ENCODE peak calls at places on chromosome 18, in eight cellular contexts. N is lung, R is bronchial epithelial cell, W is fibroblast of lung, B is spleen, O is fibroblast of mammary gland, A is psoas muscle, Z is AG04449. G is an unnamed sample.

GRCh38 chr18:67845035-67845434 is 328.5 kb upstream of the DSEL start:
- DNase-seq in Z (no peak), R (peak), N (no peak), B (no peak), A (no peak), O (peak), W (peak), G (no peak)

GRCh38 chr18:58953627-58954026 is 89.0 kb downstream of the ZNF532 start:
- DNase-seq in R (no peak), O (no peak), Z (no peak), W (no peak), B (no peak), N (no peak), A (no peak), G (peak)

GRCh38 chr18:46536215-46536874 is 120.7 kb downstream of the LOXHD1 start:
- DNase-seq in O (peak), W (no peak), B (no peak), N (no peak), R (peak), A (no peak), Z (no peak), G (no peak)

GRCh38 chr18:11729556-11729955 is 40.5 kb downstream of the GNAL start:
- DNase-seq in O (no peak), Z (no peak), B (no peak), W (no peak), A (no peak), R (no peak), N (no peak), G (no peak)

GRCh38 chr18:49839012-49839411 is 25.7 kb upstream of the ACAA2 start:
- DNase-seq in N (no peak), O (peak), A (no peak), Z (no peak), R (peak), W (no peak), B (no peak), G (no peak)

GRCh38 chr18:71374294-71374693 is 1085.4 kb downstream of the SOCS6 start:
- DNase-seq in W (no peak), N (no peak), Z (no peak), B (no peak), A (no peak), O (no peak), R (no peak), G (no peak)

GRCh38 chr18:30106356-30106755 is 936.2 kb downstream of the DSC3 start:
- DNase-seq in N (no peak), Z (no peak), A (no peak), O (no peak), W (no peak), R (peak), B (no peak), G (no peak)

GRCh38 chr18:23238152-23238531 is 102.9 kb downstream of the CABLES1 start:
- DNase-seq in R (peak), W (peak), B (no peak), A (no peak), O (peak), N (peak), Z (no peak), G (no peak)

GRCh38 chr18:76721207-76721996 is 101.0 kb upstream of the ZNF236 start:
- DNase-seq in B (no peak), R (no peak), A (no peak), Z (no peak), O (no peak), W (no peak), N (no peak), G (no peak)

GRCh38 chr18:31610841-31611240 is 19.2 kb downstream of the TTR start:
- DNase-seq in W (no peak), O (peak), A (no peak), B (no peak), Z (no peak), N (no peak), R (peak), G (peak)

GRCh38 chr18:29154758-29155725 is 978.1 kb upstream of the CDH2 start:
- DNase-seq in B (no peak), O (peak), Z (peak), N (no peak), R (peak), W (peak), A (no peak), G (no peak)

GRCh38 chr18:3447035-3447894 is 2.7 kb upstream of the TGIF1 start:
- DNase-seq in O (peak), B (peak), A (peak), W (peak), N (no peak), R (peak), Z (no peak), G (peak)

GRCh38 chr18:5518899-5519371 is 24.9 kb downstream of the EPB41L3 start:
- DNase-seq in W (peak), N (no peak), O (peak), B (no peak), A (no peak), R (no peak), Z (no peak), G (no peak)

GRCh38 chr18:42706618-42707017 is 408.9 kb downstream of the RIT2 start:
- DNase-seq in R (peak), Z (no peak), B (peak), A (no peak), W (no peak), N (no peak), O (no peak), G (peak)

GRCh38 chr18:74869904-74870863 is 272.5 kb downstream of the ZNF407 start:
- DNase-seq in Z (no peak), N (no peak), O (no peak), A (no peak), B (no peak), W (no peak), R (peak), G (no peak)

DNA sequence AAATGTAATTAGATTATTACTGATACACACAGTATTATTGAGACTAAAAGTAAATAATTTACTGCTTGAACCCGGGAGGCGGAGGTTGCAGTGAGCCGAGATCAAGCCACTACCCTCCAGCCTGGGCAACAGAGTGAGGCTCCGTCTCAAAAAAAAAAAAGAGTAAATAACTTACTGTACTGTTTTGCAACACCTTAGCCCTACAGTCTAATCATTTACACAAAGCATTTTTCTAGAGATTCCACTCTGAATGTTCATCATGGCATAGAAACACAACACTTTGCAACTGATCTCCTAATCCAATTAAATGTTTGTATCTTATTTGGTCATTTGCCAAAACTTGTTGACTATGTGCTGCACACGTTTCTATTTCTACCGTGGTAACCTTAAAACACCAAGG is 23.4 kb upstream of the RMP24 start:
- DNase-seq in W (no peak), B (no peak), N (peak), R (no peak), O (no peak), Z (no peak), A (no peak), G (no peak)
- H3K4me3 ChIP-seq in W (no peak), B (no peak), N (no peak), R (no peak), O (no peak), Z (no peak), A (no peak), G (no peak)

DNA sequence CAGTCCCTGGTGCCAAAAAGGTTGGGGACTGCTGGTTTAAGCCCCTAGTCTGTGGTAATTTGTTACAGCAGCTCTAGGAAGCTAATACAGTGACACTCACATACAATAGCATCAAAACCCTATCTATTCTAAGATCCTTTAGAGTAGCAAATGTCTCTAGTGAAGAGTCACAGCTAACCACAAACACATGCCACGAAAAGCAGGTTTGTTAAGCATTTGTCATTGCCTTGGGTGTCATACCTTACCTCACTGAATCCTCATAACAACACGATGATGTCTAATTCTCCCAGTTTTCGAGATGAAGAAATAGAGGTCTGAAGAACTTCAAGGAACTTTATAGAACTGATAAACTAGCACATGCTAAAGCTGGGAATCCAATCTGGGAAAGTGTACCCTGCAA is 29.6 kb upstream of the RNF152 start:
- DNase-seq in R (peak), N (no peak), Z (no peak), A (no peak), B (no peak), O (peak), W (no peak), G (no peak)
- TF ChIP-seq CTCF in R (no peak), N (no peak), Z (no peak), A (no peak), B (no peak), O (no peak), W (no peak), G (no peak)

GRCh38 chr18:54684786-54685185 is 93.7 kb downstream of the DYNAP start:
- DNase-seq in N (no peak), O (peak), B (no peak), W (no peak), Z (no peak), A (no peak), R (no peak), G (no peak)
- H3K4me3 ChIP-seq in N (no peak), O (no peak), B (no peak), W (no peak), Z (no peak), A (no peak), R (no peak), G (no peak)

GRCh38 chr18:62755946-62756345 is 40.6 kb downstream of the PHLPP1 start:
- DNase-seq in B (no peak), A (no peak), O (no peak), W (no peak), R (peak), Z (no peak), N (no peak), G (no peak)

GRCh38 chr18:62757399-62758010 is 42.2 kb downstream of the PHLPP1 start:
- DNase-seq in Z (no peak), O (no peak), W (no peak), A (no peak), N (no peak), R (peak), B (no peak), G (no peak)

GRCh38 chr18:62758591-62758990 is 43.2 kb downstream of the PHLPP1 start:
- DNase-seq in W (no peak), O (no peak), N (no peak), A (no peak), R (no peak), B (no peak), Z (no peak), G (no peak)

GRCh38 chr18:62754026-62754425 is 38.7 kb downstream of the PHLPP1 start:
- DNase-seq in B (no peak), Z (no peak), W (no peak), N (no peak), A (no peak), R (no peak), O (no peak), G (no peak)

DNA sequence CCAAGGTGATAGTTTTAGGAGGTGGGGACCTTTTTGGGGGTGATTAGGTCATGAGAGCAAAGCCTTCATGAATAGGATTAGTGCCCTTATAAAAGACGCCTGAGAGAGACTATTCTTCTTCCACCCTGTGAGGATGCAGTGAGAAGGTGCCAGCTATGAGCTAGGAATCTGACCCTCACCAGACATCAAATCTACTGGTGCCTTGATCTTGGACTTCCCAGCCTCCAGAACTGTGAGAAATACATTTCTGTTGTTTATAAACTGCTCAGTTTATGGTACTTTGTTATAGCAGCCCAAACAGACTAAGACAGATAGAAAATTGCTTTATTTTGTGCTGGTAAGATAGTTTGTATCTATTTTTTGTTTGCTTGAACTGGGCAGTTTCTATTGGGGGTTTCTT is 40.1 kb downstream of the PHLPP1 start:
- DNase-seq in B (no peak), O (no peak), R (no peak), Z (no peak), A (no peak), N (no peak), W (no peak), G (no peak)
- TF ChIP-seq CTCF in B (no peak), O (no peak), R (no peak), Z (no peak), A (no peak), N (no peak), W (no peak), G (no peak)

DNA sequence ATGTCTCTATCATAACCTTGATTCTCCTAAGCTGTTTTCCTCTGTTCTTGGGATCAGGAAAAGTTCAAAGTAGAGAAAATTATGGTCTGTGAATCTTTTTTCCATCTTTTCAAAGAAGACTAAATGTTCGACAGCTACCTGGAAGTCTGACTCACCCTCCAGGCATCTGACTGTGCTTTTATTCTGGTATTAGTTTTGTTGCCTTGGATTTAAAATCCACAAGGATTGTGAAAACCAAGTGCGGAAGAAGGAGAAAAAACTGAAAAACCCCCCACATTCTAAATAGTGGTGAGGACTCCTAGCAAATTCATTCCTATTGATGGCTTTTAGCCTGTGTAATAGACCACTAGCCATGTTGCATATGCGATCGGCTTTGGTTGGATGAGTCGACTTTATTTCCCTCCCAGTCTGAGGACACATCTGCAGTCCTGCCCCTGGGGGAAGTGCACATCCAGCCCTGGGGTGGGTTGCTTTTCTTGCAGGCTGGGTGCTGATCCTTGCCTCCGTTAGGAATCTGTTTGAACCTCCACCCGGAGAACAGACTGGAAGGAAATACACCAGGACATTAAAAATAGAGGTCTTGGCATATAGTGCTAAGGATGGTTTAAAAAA is 16.9 kb downstream of the LDLRAD4 start:
- DNase-seq in R (no peak), Z (no peak), W (no peak), B (no peak), N (no peak), A (no peak), O (no peak), G (no peak)
- H3K4me3 ChIP-seq in R (no peak), Z (no peak), W (no peak), B (no peak), N (no peak), A (no peak), O (no peak), G (no peak)

GRCh38 chr18:26017929-26018328 is 72.5 kb downstream of the SS18 start:
- DNase-seq in R (no peak), O (no peak), N (no peak), W (peak), B (no peak), Z (no peak), A (no peak), G (no peak)
- TF ChIP-seq CTCF in R (no peak), O (no peak), N (no peak), W (no peak), B (no peak), Z (no peak), A (no peak), G (no peak)

GRCh38 chr18:62596145-62597005 is 73.5 kb downstream of the ZCCHC2 start:
- DNase-seq in Z (no peak), A (peak), O (peak), B (no peak), W (no peak), N (no peak), R (no peak), G (no peak)
- H3K4me3 ChIP-seq in Z (peak), A (peak), O (peak), B (peak), W (peak), N (no peak), R (no peak), G (no peak)

GRCh38 chr18:41391616-41392610 is 563.1 kb upstream of the PIK3C3 start:
- DNase-seq in N (no peak), B (no peak), Z (no peak), O (peak), A (peak), R (peak), W (peak), G (peak)
- TF ChIP-seq CTCF in N (no peak), B (no peak), Z (peak), O (peak), A (peak), R (peak), W (peak), G (peak)

DNA sequence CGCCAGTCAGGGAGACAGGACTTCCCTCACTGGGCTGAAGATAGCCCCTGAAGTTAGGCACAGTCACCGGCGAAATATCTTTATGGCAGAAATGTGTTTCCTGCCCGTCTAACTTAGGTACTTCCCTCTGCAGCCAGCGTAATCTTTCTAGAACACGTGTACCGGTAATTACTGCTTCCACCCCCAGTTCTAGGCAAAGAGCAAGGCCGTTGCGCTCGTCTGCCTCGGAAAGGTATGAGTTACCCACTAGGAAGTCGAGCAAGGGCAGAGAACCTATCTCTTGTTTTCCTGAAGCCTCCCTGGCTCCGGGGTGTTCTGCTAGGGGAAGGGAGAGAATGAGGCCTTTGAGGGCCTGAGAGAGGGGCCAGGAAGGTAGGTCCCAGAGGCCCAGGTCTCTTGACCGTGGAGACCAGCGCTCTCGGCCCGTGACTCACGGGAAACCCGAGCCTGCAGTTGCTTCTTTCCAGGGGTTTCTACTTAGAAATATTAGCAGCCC is 70.0 kb downstream of the TWSG1 start:
- DNase-seq in R (no peak), N (no peak), Z (no peak), W (no peak), O (no peak), B (peak), A (no peak), G (no peak)
- H3K4me3 ChIP-seq in R (no peak), N (no peak), Z (no peak), W (no peak), O (no peak), B (no peak), A (peak), G (no peak)

DNA sequence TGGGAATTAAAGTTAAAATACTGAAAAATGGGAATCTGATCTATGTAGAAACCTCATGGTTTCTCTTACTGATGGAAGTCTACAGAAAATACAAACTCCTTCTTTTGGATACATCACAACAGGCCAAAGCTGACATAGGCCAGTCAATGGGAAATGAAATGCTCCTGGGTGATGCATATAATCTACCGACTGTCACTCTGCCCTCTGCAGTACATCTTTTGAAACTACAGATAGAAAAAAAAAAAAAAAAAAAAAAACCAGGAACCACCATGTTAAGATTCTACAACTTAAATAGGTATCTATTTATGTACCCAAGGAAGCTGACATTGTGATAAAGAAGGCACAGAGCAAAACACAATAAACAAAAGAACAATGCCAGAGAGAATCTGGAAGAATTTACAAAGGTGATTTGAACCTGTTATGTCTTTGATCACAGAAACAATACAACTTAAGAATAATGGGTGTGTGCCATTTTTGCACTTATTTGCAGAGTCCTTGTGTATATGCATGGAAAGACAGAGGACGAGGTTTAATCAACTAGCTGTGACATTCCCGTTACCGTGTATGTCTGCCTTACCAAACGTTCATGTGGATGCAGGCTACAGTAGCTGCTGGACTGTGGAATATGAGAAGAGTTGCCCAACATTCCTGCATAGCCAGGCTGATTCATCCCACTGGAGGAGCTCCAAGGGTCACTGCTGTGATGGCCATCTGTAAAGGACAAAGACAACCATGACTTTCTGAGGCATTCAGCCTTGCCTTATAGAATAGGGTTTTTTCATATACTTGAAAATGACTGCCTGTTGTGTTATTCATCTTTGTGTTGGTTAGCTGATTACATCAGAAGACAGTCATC is 312.7 kb downstream of the TCF4 start:
- DNase-seq in N (no peak), O (peak), Z (no peak), R (peak), A (peak), B (no peak), W (peak), G (no peak)
- TF ChIP-seq CTCF in N (no peak), O (peak), Z (no peak), R (no peak), A (peak), B (no peak), W (no peak), G (peak)

G was measured in WERI-Rb-1.